ENCODE peak calls at places on chromosomes 7 and 10, in eight cellular contexts. G is CD4-positive, alpha-beta T cell; C is neural progenitor cell; Z is Calu3; O is B cell; Y is BJ; F is natural killer cell; U is HFFc6. T is an unnamed sample.

GRCh38 chr7:115054478-115055122 is 132.7 kb downstream of the MDFIC start:
- DNase-seq in U (no peak), C (no peak), G (no peak), O (no peak), F (no peak), Y (no peak), Z (no peak), T (no peak)

GRCh38 chr10:10044959-10045764 is 972.5 kb upstream of the CELF2 start:
- DNase-seq in F (no peak), C (no peak), Y (no peak), Z (no peak), G (no peak), U (no peak), O (no peak), T (no peak)

GRCh38 chr7:103297837-103298179 is 573 bp downstream of the PMPCB start:
- DNase-seq in Y (no peak), U (no peak), O (no peak), C (no peak), Z (no peak), F (no peak), G (no peak), T (no peak)

GRCh38 chr10:118259288-118259906 is 82.7 kb downstream of the FAM204A start:
- DNase-seq in Y (no peak), U (no peak), Z (peak), F (no peak), C (peak), G (no peak), O (no peak), T (no peak)

GRCh38 chr10:75408911-75409885 is 7.6 kb upstream of the ZNF503 start:
- DNase-seq in Z (peak), Y (no peak), O (peak), F (no peak), U (peak), C (peak), G (no peak), T (no peak)

GRCh38 chr10:124993728-124994451 is 52.0 kb downstream of the ZRANB1 start:
- DNase-seq in C (no peak), F (no peak), Y (no peak), U (no peak), O (no peak), Z (no peak), G (no peak), T (no peak)

GRCh38 chr10:85667638-85668233 is 698.9 kb downstream of the GRID1 start:
- DNase-seq in O (no peak), G (no peak), F (no peak), Y (no peak), Z (no peak), C (peak), U (no peak), T (no peak)

GRCh38 chr7:4824120-4824775 is 37.6 kb downstream of the PAPOLB start:
- DNase-seq in Z (no peak), U (no peak), F (no peak), Y (no peak), C (no peak), O (peak), G (no peak), T (no peak)

GRCh38 chr10:94224656-94225055 is 138.1 kb downstream of the NOC3L start:
- DNase-seq in F (no peak), O (no peak), Z (no peak), Y (peak), C (no peak), U (peak), G (no peak), T (peak)

GRCh38 chr10:118694848-118695247 is 59.9 kb downstream of the CACUL1 start:
- DNase-seq in F (no peak), O (no peak), C (no peak), U (peak), G (no peak), Y (peak), Z (no peak), T (no peak)

GRCh38 chr7:105741993-105742392 is 134.4 kb downstream of the ATXN7L1 start:
- DNase-seq in O (no peak), Z (no peak), G (no peak), C (no peak), U (no peak), Y (no peak), F (no peak), T (no peak)
- TF ChIP-seq CTCF in O (no peak), Z (no peak), G (no peak), C (no peak), U (no peak), Y (no peak), F (no peak), T (no peak)

GRCh38 chr7:100752994-100753393 is 19.6 kb downstream of the ZAN start:
- DNase-seq in C (no peak), U (no peak), Z (no peak), G (no peak), O (no peak), Y (no peak), F (no peak), T (no peak)

GRCh38 chr7:100759357-100760171 is 26.2 kb downstream of the ZAN start:
- DNase-seq in G (no peak), Y (no peak), U (no peak), Z (no peak), F (no peak), O (no peak), C (no peak), T (no peak)

GRCh38 chr7:100753750-100754149 is 20.4 kb downstream of the ZAN start:
- DNase-seq in F (no peak), C (no peak), G (no peak), Z (no peak), O (no peak), Y (no peak), U (no peak), T (no peak)
- TF ChIP-seq CTCF in F (no peak), C (no peak), G (no peak), Z (no peak), O (no peak), Y (no peak), U (no peak), T (no peak)

GRCh38 chr7:143355450-143356385 is 6.8 kb downstream of the FAM131B start:
- DNase-seq in O (no peak), G (no peak), Y (no peak), C (no peak), U (no peak), F (no peak), Z (no peak), T (no peak)
- TF ChIP-seq CTCF in O (no peak), G (no peak), Y (no peak), C (no peak), U (no peak), F (no peak), Z (no peak), T (peak)

GRCh38 chr10:18312385-18313145 is 172.3 kb downstream of the CACNB2 start:
- DNase-seq in Z (no peak), C (peak), U (peak), F (no peak), Y (peak), G (no peak), O (peak), T (peak)
- TF ChIP-seq CTCF in Z (no peak), C (peak), U (peak), F (no peak), Y (peak), G (no peak), O (no peak), T (peak)

GRCh38 chr7:26637610-26638009 is 226.8 kb downstream of the SKAP2 start:
- DNase-seq in C (no peak), G (no peak), Y (no peak), Z (no peak), O (no peak), U (no peak), F (no peak), T (no peak)

GRCh38 chr7:26639695-26640094 is 224.7 kb downstream of the SKAP2 start:
- DNase-seq in G (no peak), Y (no peak), U (no peak), Z (no peak), C (no peak), F (no peak), O (no peak), T (no peak)

GRCh38 chr7:26639111-26639510 is 225.3 kb downstream of the SKAP2 start:
- DNase-seq in O (no peak), Z (no peak), F (no peak), Y (no peak), C (no peak), G (no peak), U (no peak), T (no peak)

GRCh38 chr7:26638140-26638539 is 226.2 kb downstream of the SKAP2 start:
- DNase-seq in F (no peak), O (no peak), Z (no peak), C (no peak), G (no peak), Y (no peak), U (no peak), T (no peak)

DNA sequence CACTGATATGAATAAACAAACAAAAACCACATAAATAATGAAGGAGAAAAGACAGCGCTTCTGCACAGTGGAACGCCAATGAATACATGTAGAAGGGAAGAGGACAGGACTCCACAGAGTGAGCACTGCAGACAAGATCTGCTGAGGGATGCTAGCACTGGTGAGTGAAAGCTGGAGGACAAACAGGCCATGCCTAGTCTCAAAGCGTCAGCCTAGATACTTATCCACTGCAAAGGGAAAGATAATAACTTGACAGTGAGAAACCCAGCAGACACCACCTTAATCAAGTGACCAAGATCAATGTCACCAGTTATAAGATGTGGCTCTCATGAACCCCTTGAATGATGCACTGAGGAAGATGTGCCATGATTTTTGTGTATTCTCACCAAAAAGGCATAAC is 227.6 kb downstream of the SKAP2 start:
- DNase-seq in U (no peak), F (no peak), C (no peak), G (no peak), Y (no peak), O (no peak), Z (no peak), T (no peak)
- TF ChIP-seq CTCF in U (no peak), F (no peak), C (no peak), G (no peak), Y (no peak), O (no peak), Z (no peak), T (no peak)

GRCh38 chr7:9091282-9091681 is 657.9 kb downstream of the NXPH1 start:
- DNase-seq in U (no peak), F (no peak), G (no peak), O (no peak), C (no peak), Z (no peak), Y (no peak), T (no peak)
- TF ChIP-seq CTCF in U (no peak), F (no peak), G (no peak), O (no peak), C (no peak), Z (no peak), Y (no peak), T (no peak)

GRCh38 chr7:99930376-99930775 is 956 bp upstream of the GJC3 start:
- DNase-seq in O (no peak), U (no peak), C (no peak), G (no peak), Y (no peak), Z (no peak), F (no peak), T (no peak)

GRCh38 chr7:99928994-99929729 is at the start of gene GJC3:
- DNase-seq in O (peak), U (peak), G (peak), C (peak), F (no peak), Z (peak), Y (no peak), T (peak)

GRCh38 chr7:99928188-99928587 is 1.2 kb downstream of the GJC3 start:
- DNase-seq in U (no peak), F (no peak), Y (no peak), C (no peak), O (no peak), Z (no peak), G (no peak), T (no peak)

GRCh38 chr7:99927536-99927935 is 1.9 kb downstream of the GJC3 start:
- DNase-seq in G (no peak), O (no peak), Y (no peak), U (no peak), F (no peak), Z (no peak), C (no peak), T (no peak)

GRCh38 chr7:99929730-99930053 is 272 bp upstream of the GJC3 start:
- DNase-seq in Y (no peak), O (no peak), U (no peak), F (no peak), G (no peak), C (no peak), Z (no peak), T (no peak)
- TF ChIP-seq CTCF in Y (no peak), O (no peak), U (no peak), F (no peak), G (peak), C (no peak), Z (no peak), T (no peak)

DNA sequence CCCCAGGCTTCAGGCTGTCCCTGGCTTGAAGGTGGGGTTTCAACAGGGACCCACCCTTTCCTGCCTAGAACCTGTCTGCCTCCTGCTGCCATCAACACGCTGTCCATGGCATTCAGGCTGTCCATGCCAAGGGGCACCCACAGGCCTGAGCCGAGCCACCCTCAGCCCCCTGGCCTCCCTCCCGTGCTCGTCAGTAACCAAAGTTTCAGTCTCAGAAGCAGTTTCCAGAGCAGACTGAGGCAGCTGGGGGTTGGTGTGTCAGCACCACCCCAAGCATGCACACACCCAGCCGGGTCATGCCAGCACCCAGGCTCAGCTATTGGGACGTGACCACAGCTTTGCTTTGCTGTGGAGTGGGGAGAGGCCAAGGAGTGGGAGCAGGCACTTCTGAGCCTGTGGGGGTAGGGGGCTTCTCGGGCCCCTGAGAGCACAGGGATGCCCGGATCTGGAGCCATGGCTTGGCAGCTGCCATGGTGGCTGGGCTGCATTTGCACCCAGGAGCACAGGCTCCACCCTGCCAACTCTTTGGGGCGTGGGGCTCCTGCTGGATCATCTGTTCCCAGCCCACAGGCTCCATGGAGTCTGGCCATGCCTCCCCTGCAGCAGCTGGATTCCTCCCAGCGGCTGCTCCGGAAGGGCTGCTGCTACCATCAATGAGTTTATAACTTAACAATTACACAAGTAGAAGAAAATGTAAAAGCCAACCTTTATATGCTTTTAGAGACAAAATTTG is 314.5 kb upstream of the SEMA3C start:
- DNase-seq in Z (no peak), C (no peak), Y (no peak), U (no peak), G (no peak), O (no peak), F (no peak), T (no peak)
- TF ChIP-seq CTCF in Z (no peak), C (no peak), Y (no peak), U (no peak), G (no peak), O (no peak), F (no peak), T (no peak)

GRCh38 chr10:13400196-13400965 is 52.3 kb upstream of the SEPHS1 start:
- DNase-seq in Y (no peak), Z (no peak), F (no peak), O (no peak), C (no peak), U (no peak), G (no peak), T (no peak)

GRCh38 chr10:13399752-13400151 is 51.7 kb upstream of the SEPHS1 start:
- DNase-seq in C (no peak), O (no peak), Z (no peak), U (no peak), F (no peak), Y (no peak), G (no peak), T (no peak)

GRCh38 chr10:13397052-13397451 is 49.0 kb upstream of the SEPHS1 start:
- DNase-seq in U (no peak), F (no peak), O (no peak), Y (no peak), Z (no peak), C (no peak), G (no peak), T (no peak)

GRCh38 chr10:13401142-13401541 is 53.0 kb upstream of the SEPHS1 start:
- DNase-seq in U (no peak), G (no peak), O (no peak), F (no peak), Z (no peak), C (no peak), Y (no peak), T (no peak)

GRCh38 chr10:13399236-13399635 is 51.1 kb upstream of the SEPHS1 start:
- DNase-seq in U (no peak), G (no peak), F (no peak), C (no peak), Y (no peak), Z (no peak), O (no peak), T (no peak)
- TF ChIP-seq CTCF in U (no peak), G (no peak), F (no peak), C (no peak), Y (no peak), Z (no peak), O (no peak), T (no peak)

GRCh38 chr10:78259394-78259793 is 225.7 kb downstream of the RPS24 start:
- DNase-seq in Z (no peak), C (no peak), O (no peak), F (no peak), Y (no peak), G (no peak), U (no peak), T (no peak)

GRCh38 chr10:78258303-78259030 is 224.8 kb downstream of the RPS24 start:
- DNase-seq in Z (no peak), Y (no peak), G (no peak), F (no peak), C (no peak), U (no peak), O (no peak), T (no peak)

GRCh38 chr10:78260675-78261074 is 227.0 kb downstream of the RPS24 start:
- DNase-seq in U (no peak), O (no peak), Z (no peak), C (no peak), F (no peak), Y (no peak), G (no peak), T (no peak)

GRCh38 chr10:78261291-78261690 is 227.6 kb downstream of the RPS24 start:
- DNase-seq in U (no peak), F (no peak), Y (no peak), C (no peak), G (no peak), Z (no peak), O (no peak), T (no peak)

DNA sequence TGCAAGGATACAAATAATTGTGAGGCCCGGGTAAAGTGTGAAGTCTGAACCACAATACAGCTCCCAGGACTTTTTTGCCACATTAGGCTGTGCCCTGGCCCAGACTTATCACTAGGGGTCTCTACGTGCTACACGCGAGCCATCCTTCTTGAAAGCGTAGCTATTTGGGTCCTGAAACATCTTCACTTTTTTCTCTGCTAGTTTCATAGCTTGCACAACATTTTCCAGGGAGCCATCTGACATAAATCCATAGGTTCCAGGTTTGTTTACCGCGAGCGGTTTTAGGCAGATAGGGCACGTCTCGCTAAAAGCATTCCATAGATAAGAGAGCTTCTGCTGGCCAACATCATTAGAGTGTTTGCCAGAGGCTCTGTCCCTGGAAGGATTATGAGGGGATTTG is 226.5 kb downstream of the RPS24 start:
- DNase-seq in Z (no peak), G (no peak), O (no peak), Y (no peak), U (no peak), F (no peak), C (no peak), T (no peak)
- TF ChIP-seq CTCF in Z (no peak), G (no peak), O (no peak), Y (no peak), U (no peak), F (no peak), C (peak), T (no peak)

T was measured in brain microvascular endothelial cell.